ENCODE peak calls at places on chromosomes 5 and 9, in four cellular contexts. One of them, this sample, is unnamed.

GRCh38 chr9:110880123-110880522 is 158.1 kb downstream of the LPAR1 start:
- DNase-seq in HFF-Myc: peak; percentile 91
- DNase-seq in choroid plexus epithelial cell: peak; percentile 99
- DNase-seq in kidney: no peak
- DNase-seq in this sample: peak; percentile 28

GRCh38 chr5:148186248-148187003 is 16.4 kb upstream of the SPINK6 start:
- DNase-seq in kidney: no peak
- DNase-seq in choroid plexus epithelial cell: peak; percentile 66
- DNase-seq in HFF-Myc: no peak
- DNase-seq in this sample: peak; percentile 80

GRCh38 chr5:82384025-82384750 is 106.0 kb upstream of the RPS23 start:
- DNase-seq in kidney: no peak
- DNase-seq in HFF-Myc: no peak
- DNase-seq in choroid plexus epithelial cell: peak; percentile 48
- DNase-seq in this sample: no peak

GRCh38 chr9:82024931-82025330 is 36.4 kb downstream of the SPATA31D1 start:
- DNase-seq in HFF-Myc: no peak
- DNase-seq in choroid plexus epithelial cell: no peak
- DNase-seq in kidney: no peak
- DNase-seq in this sample: no peak

GRCh38 chr5:112226215-112226614 is 192.9 kb downstream of the EPB41L4A start:
- DNase-seq in HFF-Myc: no peak
- DNase-seq in kidney: no peak
- DNase-seq in choroid plexus epithelial cell: no peak
- DNase-seq in this sample: no peak

GRCh38 chr9:134734270-134734669 is 92.7 kb downstream of the COL5A1 start:
- DNase-seq in kidney: no peak
- DNase-seq in choroid plexus epithelial cell: peak; percentile 65
- DNase-seq in HFF-Myc: no peak
- DNase-seq in this sample: peak; percentile 60

GRCh38 chr5:50564079-50564478 is 102.4 kb upstream of the PARP8 start:
- DNase-seq in kidney: no peak
- DNase-seq in HFF-Myc: no peak
- DNase-seq in choroid plexus epithelial cell: no peak
- DNase-seq in this sample: no peak

GRCh38 chr5:149485655-149486615 is 65.3 kb downstream of the CSNK1A1 start:
- DNase-seq in choroid plexus epithelial cell: peak; percentile 98
- DNase-seq in HFF-Myc: peak; percentile 96
- DNase-seq in kidney: no peak
- DNase-seq in this sample: peak; percentile 99

GRCh38 chr9:14749738-14750137 is 27.2 kb upstream of the CER1 start:
- DNase-seq in HFF-Myc: no peak
- DNase-seq in kidney: no peak
- DNase-seq in choroid plexus epithelial cell: no peak
- DNase-seq in this sample: no peak

GRCh38 chr5:148805323-148806290 is 20.8 kb upstream of the ADRB2 start:
- DNase-seq in kidney: no peak
- DNase-seq in HFF-Myc: peak; percentile 41
- DNase-seq in choroid plexus epithelial cell: peak; percentile 17
- DNase-seq in this sample: peak; percentile 55

GRCh38 chr5:72133212-72133990 is 26.1 kb downstream of the MAP1B start:
- DNase-seq in HFF-Myc: no peak
- DNase-seq in choroid plexus epithelial cell: no peak
- DNase-seq in kidney: no peak
- DNase-seq in this sample: peak; percentile 84

GRCh38 chr5:132055808-132056609 is 4.4 kb upstream of the IL3 start:
- DNase-seq in choroid plexus epithelial cell: no peak
- DNase-seq in kidney: peak; percentile 51
- DNase-seq in HFF-Myc: no peak
- DNase-seq in this sample: no peak

GRCh38 chr5:63959177-63959982 is 2.9 kb downstream of the HTR1A start:
- DNase-seq in kidney: peak; percentile 46
- DNase-seq in HFF-Myc: no peak
- DNase-seq in choroid plexus epithelial cell: no peak
- DNase-seq in this sample: no peak

GRCh38 chr5:172410839-172411238 is 43.5 kb downstream of the SH3PXD2B start:
- DNase-seq in kidney: no peak
- DNase-seq in HFF-Myc: peak; percentile 90
- DNase-seq in choroid plexus epithelial cell: peak; percentile 67
- DNase-seq in this sample: peak; percentile 71

GRCh38 chr5:63247651-63248050 is 669.0 kb downstream of the LRRC70 start:
- DNase-seq in choroid plexus epithelial cell: peak; percentile 47
- DNase-seq in HFF-Myc: no peak
- DNase-seq in kidney: no peak
- DNase-seq in this sample: peak; percentile 21

GRCh38 chr9:96061293-96061987 is 185.9 kb downstream of the ERCC6L2 start:
- DNase-seq in choroid plexus epithelial cell: peak; percentile 74
- DNase-seq in kidney: no peak
- DNase-seq in HFF-Myc: no peak
- DNase-seq in this sample: peak; percentile 49

GRCh38 chr9:129887210-129888084 is 52.2 kb downstream of the USP20 start:
- DNase-seq in choroid plexus epithelial cell: peak; percentile 70
- DNase-seq in HFF-Myc: no peak
- DNase-seq in kidney: no peak
- DNase-seq in this sample: peak; percentile 78

GRCh38 chr5:115842089-115842881 is 550 bp downstream of the AP3S1 start:
- DNase-seq in choroid plexus epithelial cell: no peak
- DNase-seq in kidney: peak; percentile 93
- DNase-seq in HFF-Myc: no peak
- DNase-seq in this sample: peak; percentile 82

GRCh38 chr9:134985451-134985850 is 67.7 kb upstream of the FCN1 start:
- DNase-seq in kidney: peak; percentile 13
- DNase-seq in choroid plexus epithelial cell: no peak
- DNase-seq in HFF-Myc: no peak
- DNase-seq in this sample: no peak

GRCh38 chr5:138448481-138449398 is 9.9 kb downstream of the REEP2 start:
- DNase-seq in kidney: no peak
- DNase-seq in choroid plexus epithelial cell: peak; percentile 94
- DNase-seq in HFF-Myc: no peak
- DNase-seq in this sample: peak; percentile 86

GRCh38 chr5:173733831-173734491 is 117.5 kb upstream of the BOD1 start:
- DNase-seq in choroid plexus epithelial cell: no peak
- DNase-seq in kidney: no peak
- DNase-seq in HFF-Myc: no peak
- DNase-seq in this sample: no peak

GRCh38 chr5:35811108-35811741 is 45.5 kb upstream of the IL7R start:
- DNase-seq in choroid plexus epithelial cell: peak; percentile 76
- DNase-seq in kidney: no peak
- DNase-seq in HFF-Myc: no peak
- DNase-seq in this sample: peak; percentile 13

GRCh38 chr5:109410389-109411174 is 808 bp upstream of the PJA2 start:
- DNase-seq in choroid plexus epithelial cell: peak; percentile 95
- DNase-seq in kidney: peak; percentile 91
- DNase-seq in HFF-Myc: peak; percentile 58
- DNase-seq in this sample: peak; percentile 88

GRCh38 chr9:91074866-91075265 is 273.2 kb downstream of the SYK start:
- DNase-seq in HFF-Myc: no peak
- DNase-seq in choroid plexus epithelial cell: peak; percentile 80
- DNase-seq in kidney: no peak
- DNase-seq in this sample: no peak

GRCh38 chr5:149060325-149060724 is 2.5 kb downstream of the SH3TC2 start:
- DNase-seq in HFF-Myc: no peak
- DNase-seq in choroid plexus epithelial cell: peak; percentile 66
- DNase-seq in kidney: no peak
- DNase-seq in this sample: peak; percentile 54

GRCh38 chr5:131220566-131220965 is 43.3 kb upstream of the CDC42SE2 start:
- DNase-seq in HFF-Myc: no peak
- DNase-seq in choroid plexus epithelial cell: no peak
- DNase-seq in kidney: no peak
- DNase-seq in this sample: no peak

GRCh38 chr5:39107350-39107749 is 33.2 kb upstream of the RICTOR start:
- DNase-seq in kidney: no peak
- DNase-seq in HFF-Myc: no peak
- DNase-seq in choroid plexus epithelial cell: no peak
- DNase-seq in this sample: peak; percentile 42

GRCh38 chr5:142086229-142086628 is 22.4 kb upstream of the NDFIP1 start:
- DNase-seq in HFF-Myc: no peak
- DNase-seq in kidney: no peak
- DNase-seq in choroid plexus epithelial cell: no peak
- DNase-seq in this sample: no peak

GRCh38 chr9:121954477-121955175 is 138.5 kb downstream of the TTLL11 start:
- DNase-seq in kidney: peak; percentile 87
- DNase-seq in choroid plexus epithelial cell: peak; percentile 94
- DNase-seq in HFF-Myc: no peak
- DNase-seq in this sample: no peak

GRCh38 chr5:132056610-132057497 is 3.6 kb upstream of the IL3 start:
- DNase-seq in kidney: peak; percentile 49
- DNase-seq in HFF-Myc: no peak
- DNase-seq in choroid plexus epithelial cell: no peak
- DNase-seq in this sample: no peak

GRCh38 chr9:113309204-113309813 is 6.1 kb upstream of the RNF183 start:
- DNase-seq in choroid plexus epithelial cell: peak; percentile 76
- DNase-seq in kidney: no peak
- DNase-seq in HFF-Myc: no peak
- DNase-seq in this sample: peak; percentile 72

GRCh38 chr5:33166971-33167370 is 273.8 kb upstream of the TARS1 start:
- DNase-seq in choroid plexus epithelial cell: no peak
- DNase-seq in HFF-Myc: no peak
- DNase-seq in kidney: no peak
- DNase-seq in this sample: no peak
- H3K4me3 ChIP-seq in choroid plexus epithelial cell: no peak overlapping the region
- H3K4me3 ChIP-seq in HFF-Myc: no peak overlapping the region
- H3K4me3 ChIP-seq in kidney: no peak overlapping the region
- H3K4me3 ChIP-seq in this sample: no peak overlapping the region

GRCh38 chr5:140266471-140267200 is 36.3 kb downstream of the PFDN1 start:
- DNase-seq in kidney: no peak
- DNase-seq in choroid plexus epithelial cell: no peak
- DNase-seq in HFF-Myc: no peak
- DNase-seq in this sample: no peak
- H3K4me3 ChIP-seq in kidney: no peak overlapping the region
- H3K4me3 ChIP-seq in choroid plexus epithelial cell: no peak overlapping the region
- H3K4me3 ChIP-seq in HFF-Myc: no peak overlapping the region
- H3K4me3 ChIP-seq in this sample: no peak overlapping the region

GRCh38 chr5:44300551-44300950 is 88.7 kb downstream of the FGF10 start:
- DNase-seq in kidney: no peak
- DNase-seq in HFF-Myc: no peak
- DNase-seq in choroid plexus epithelial cell: no peak
- DNase-seq in this sample: no peak
- H3K4me3 ChIP-seq in kidney: no peak overlapping the region
- H3K4me3 ChIP-seq in HFF-Myc: no peak overlapping the region
- H3K4me3 ChIP-seq in choroid plexus epithelial cell: no peak overlapping the region
- H3K4me3 ChIP-seq in this sample: no peak overlapping the region

DNA sequence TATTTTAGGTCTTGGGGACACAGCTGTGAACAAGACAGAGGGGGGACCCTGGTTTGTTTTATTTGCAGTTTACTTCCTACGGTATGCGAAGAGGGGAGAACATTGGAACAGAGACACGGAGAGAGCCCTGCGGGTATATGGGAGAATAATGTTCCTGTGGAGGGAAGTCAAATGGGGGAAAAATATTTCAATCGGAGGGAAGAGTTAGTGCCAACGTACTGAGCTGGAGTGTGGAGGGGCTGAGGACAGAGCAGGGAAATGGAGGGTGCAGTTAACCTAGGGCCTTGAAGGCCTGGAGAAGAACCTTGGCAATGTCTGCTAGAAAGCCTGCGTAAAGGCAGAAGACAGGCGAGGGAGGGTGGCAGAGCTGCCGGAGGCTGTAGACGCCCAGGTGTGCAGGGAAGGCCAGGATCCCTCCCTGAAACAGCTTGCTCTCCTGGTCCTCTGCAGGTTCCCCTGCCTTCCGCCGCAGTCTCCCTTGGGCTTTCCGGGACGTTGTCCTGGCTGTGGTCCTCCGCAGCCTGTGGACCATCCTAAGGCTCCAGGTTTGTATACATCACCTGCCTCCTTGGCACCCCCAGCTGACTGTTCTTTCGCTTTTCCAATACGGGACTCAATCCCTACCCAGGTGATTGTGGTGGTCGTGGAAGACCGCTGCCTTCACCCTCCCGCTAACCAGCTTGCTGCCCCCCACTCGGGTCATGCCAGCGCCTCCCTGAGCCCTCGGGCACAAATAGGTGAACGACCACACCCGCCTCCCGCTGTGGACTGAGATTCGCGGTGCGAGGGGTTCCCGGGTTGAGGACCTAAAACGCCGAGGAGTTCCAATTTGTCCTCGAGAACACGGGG is 1.9 kb upstream of the RACK1 start:
- DNase-seq in choroid plexus epithelial cell: no peak
- DNase-seq in kidney: peak; percentile 83
- DNase-seq in HFF-Myc: no peak
- DNase-seq in this sample: no peak
- H3K4me3 ChIP-seq in choroid plexus epithelial cell: peak overlapping the region; percentile 88
- H3K4me3 ChIP-seq in kidney: peak overlapping the region; percentile 86
- H3K4me3 ChIP-seq in HFF-Myc: peak overlapping the region; percentile 98
- H3K4me3 ChIP-seq in this sample: peak overlapping the region; percentile 87